ENCODE peak calls at places on chromosomes 11 and 22, in six cellular contexts. B is GM12865; H is EH; W is fibroblast of the conjunctiva; I is activated naive CD8-positive, alpha-beta T cell treated with anti-CD3 and anti-CD28 coated beads, Interleukin-2, amount 10 ng/mL, durations not matched to agents 7 days and 5 days; O is NCI-H1417. G is an unnamed sample.

GRCh38 chr11:113684558-113684957 is 21.6 kb downstream of the TMPRSS5 start:
- DNase-seq in B (no peak), H (no peak), W (no peak), I (no peak), O (no peak), G (no peak)

GRCh38 chr11:113339909-113340569 is 25.7 kb downstream of the TTC12 start:
- DNase-seq in B (no peak), H (no peak), W (no peak), I (no peak), O (peak), G (no peak)

GRCh38 chr11:111938687-111939160 is 1.6 kb downstream of the DIXDC1 start:
- DNase-seq in B (peak), H (peak), W (no peak), I (no peak), O (no peak), G (no peak)

GRCh38 chr11:15481871-15482270 is 367.1 kb downstream of the INSC start:
- DNase-seq in B (no peak), H (no peak), W (no peak), I (no peak), O (no peak), G (no peak)

GRCh38 chr22:29503811-29504372 is 23.9 kb downstream of the NEFH start:
- DNase-seq in B (no peak), H (peak), W (peak), I (no peak), O (no peak), G (peak)

GRCh38 chr11:28106351-28107043 is 1.5 kb downstream of the KIF18A start:
- DNase-seq in B (no peak), H (no peak), W (no peak), I (no peak), O (no peak), G (no peak)

GRCh38 chr11:1260023-1260501 is 37.2 kb downstream of the MUC5B start:
- DNase-seq in B (peak), H (peak), W (peak), I (peak), O (no peak), G (no peak)

GRCh38 chr11:119222308-119222707 is 16.2 kb downstream of the CBL start:
- DNase-seq in B (no peak), H (peak), W (peak), I (no peak), O (peak), G (no peak)

GRCh38 chr11:63020671-63021255 is 5.1 kb upstream of the SLC22A8 start:
- DNase-seq in B (peak), H (no peak), W (no peak), I (peak), O (no peak), G (no peak)

GRCh38 chr22:30211124-30211820 is 35.3 kb downstream of the LIF start:
- DNase-seq in B (no peak), H (no peak), W (no peak), I (no peak), O (no peak), G (no peak)

GRCh38 chr11:34263462-34264186 is 94.2 kb downstream of the ABTB2 start:
- DNase-seq in B (no peak), H (peak), W (peak), I (no peak), O (no peak), G (no peak)

GRCh38 chr11:110069158-110069737 is 23.9 kb upstream of the ZC3H12C start:
- DNase-seq in B (peak), H (peak), W (no peak), I (no peak), O (peak), G (no peak)

GRCh38 chr22:39771486-39771885 is 122.1 kb downstream of the ENTHD1 start:
- DNase-seq in B (no peak), H (no peak), W (no peak), I (no peak), O (no peak), G (no peak)

GRCh38 chr11:45298718-45299117 is 12.6 kb upstream of the SYT13 start:
- DNase-seq in B (no peak), H (no peak), W (no peak), I (no peak), O (no peak), G (no peak)

GRCh38 chr22:29704528-29705285 is 15.1 kb upstream of the CABP7 start:
- DNase-seq in B (no peak), H (peak), W (no peak), I (no peak), O (peak), G (no peak)

GRCh38 chr22:44828193-44828592 is 75.8 kb downstream of the ARHGAP8 start:
- DNase-seq in B (peak), H (peak), W (no peak), I (no peak), O (no peak), G (no peak)

GRCh38 chr11:72719144-72719543 is 33.1 kb downstream of the ARAP1 start:
- DNase-seq in B (peak), H (peak), W (no peak), I (no peak), O (no peak), G (no peak)

GRCh38 chr11:2419638-2420501 is 19.3 kb downstream of the TSSC4 start:
- DNase-seq in B (peak), H (peak), W (peak), I (peak), O (peak), G (peak)

GRCh38 chr22:49833340-49834007 is 5.8 kb upstream of the BRD1 start:
- DNase-seq in B (no peak), H (no peak), W (no peak), I (no peak), O (peak), G (no peak)

GRCh38 chr11:93033093-93033492 is 63.6 kb downstream of the MTNR1B start:
- DNase-seq in B (no peak), H (no peak), W (no peak), I (no peak), O (no peak), G (no peak)

GRCh38 chr11:65207918-65208784 is 26.4 kb downstream of the CAPN1 start:
- DNase-seq in B (no peak), H (no peak), W (no peak), I (no peak), O (no peak), G (peak)

GRCh38 chr22:27986459-27986858 is 67.4 kb upstream of the PITPNB start:
- DNase-seq in B (no peak), H (no peak), W (no peak), I (no peak), O (no peak), G (no peak)

GRCh38 chr11:3021125-3021524 is 29.0 kb upstream of the NAP1L4 start:
- DNase-seq in B (peak), H (peak), W (no peak), I (no peak), O (peak), G (no peak)

GRCh38 chr22:44455151-44455962 is 42.7 kb downstream of the RTL6 start:
- DNase-seq in B (peak), H (no peak), W (no peak), I (peak), O (no peak), G (peak)

GRCh38 chr11:11338304-11338703 is 14.7 kb downstream of the CSNK2A3 start:
- DNase-seq in B (no peak), H (no peak), W (no peak), I (no peak), O (no peak), G (no peak)

GRCh38 chr22:46066691-46067090 is 83.6 kb upstream of the PPARA start:
- DNase-seq in B (no peak), H (peak), W (no peak), I (peak), O (no peak), G (no peak)

GRCh38 chr11:126129681-126130671 is 67.3 kb upstream of the CDON start:
- DNase-seq in B (no peak), H (no peak), W (no peak), I (no peak), O (peak), G (no peak)

GRCh38 chr11:14350215-14350614 is 8.8 kb downstream of the RRAS2 start:
- DNase-seq in B (no peak), H (no peak), W (no peak), I (no peak), O (no peak), G (no peak)

GRCh38 chr11:15942936-15943335 is 413.4 kb downstream of the SOX6 start:
- DNase-seq in B (no peak), H (no peak), W (no peak), I (no peak), O (no peak), G (no peak)

GRCh38 chr11:61147271-61147670 is 14.0 kb downstream of the VPS37C start:
- DNase-seq in B (no peak), H (no peak), W (no peak), I (no peak), O (no peak), G (no peak)

GRCh38 chr11:70024036-70024772 is 53.9 kb upstream of the ANO1 start:
- DNase-seq in B (no peak), H (no peak), W (no peak), I (no peak), O (no peak), G (no peak)